ENCODE peak calls at places on chromosomes 5 and 9, in seven cellular contexts. W, E, G, T, J, A and D are unnamed samples.

GRCh38 chr9:83299556-83299955 is 236.6 kb upstream of the RASEF start:
- DNase-seq in W (no peak), E (no peak), G (no peak), T (peak), J (peak), A (no peak), D (no peak)

GRCh38 chr5:54838843-54839242 is 146.6 kb downstream of the ESM1 start:
- DNase-seq in W (no peak), E (no peak), G (no peak), T (no peak), J (no peak), A (no peak), D (no peak)

GRCh38 chr5:91280942-91281269 is 102.2 kb downstream of the ARRDC3 start:
- DNase-seq in W (no peak), E (peak), G (no peak), T (no peak), J (no peak), A (no peak), D (no peak)

GRCh38 chr9:94553029-94553938 is 1.6 kb upstream of the PCAT7 start:
- DNase-seq in W (no peak), E (no peak), G (no peak), T (peak), J (no peak), A (no peak), D (no peak)

GRCh38 chr9:125683486-125683885 is 23.5 kb downstream of the MAPKAP1 start:
- DNase-seq in W (no peak), E (no peak), G (no peak), T (peak), J (peak), A (no peak), D (no peak)

GRCh38 chr9:35906923-35907699 is 1.1 kb downstream of the HRCT1 start:
- DNase-seq in W (no peak), E (no peak), G (no peak), T (peak), J (peak), A (no peak), D (no peak)

GRCh38 chr9:134325096-134325812 is 1.0 kb upstream of the RXRA start:
- DNase-seq in W (no peak), E (no peak), G (peak), T (peak), J (peak), A (no peak), D (no peak)

GRCh38 chr9:121073038-121073437 is 1.7 kb upstream of the CNTRL start:
- DNase-seq in W (no peak), E (no peak), G (no peak), T (peak), J (peak), A (no peak), D (no peak)

GRCh38 chr9:83312543-83312942 is 225.7 kb downstream of the FRMD3 start:
- DNase-seq in W (no peak), E (no peak), G (no peak), T (no peak), J (no peak), A (no peak), D (no peak)

GRCh38 chr5:50667079-50667652 is 729 bp downstream of the PARP8 start:
- DNase-seq in W (peak), E (no peak), G (no peak), T (no peak), J (peak), A (no peak), D (peak)

GRCh38 chr5:76641514-76642120 is 18.4 kb upstream of the F2RL2 start:
- DNase-seq in W (peak), E (peak), G (peak), T (peak), J (peak), A (peak), D (peak)

GRCh38 chr5:65100846-65101678 is 332.3 kb downstream of the CWC27 start:
- DNase-seq in W (peak), E (peak), G (peak), T (peak), J (peak), A (no peak), D (peak)

GRCh38 chr5:150660108-150660831 is 781 bp upstream of the MYOZ3 start:
- DNase-seq in W (no peak), E (no peak), G (no peak), T (no peak), J (no peak), A (no peak), D (no peak)

GRCh38 chr9:114769664-114770063 is 36.2 kb downstream of the TNFSF15 start:
- DNase-seq in W (no peak), E (no peak), G (peak), T (peak), J (peak), A (no peak), D (no peak)

GRCh38 chr5:71873202-71873601 is 154.1 kb downstream of the CARTPT start:
- DNase-seq in W (no peak), E (no peak), G (no peak), T (no peak), J (no peak), A (no peak), D (no peak)

GRCh38 chr9:27118916-27119315 is 9.9 kb downstream of the TEK start:
- DNase-seq in W (no peak), E (no peak), G (no peak), T (peak), J (peak), A (no peak), D (no peak)

GRCh38 chr5:67960939-67961338 is 254.6 kb upstream of the PIK3R1 start:
- DNase-seq in W (no peak), E (no peak), G (no peak), T (no peak), J (no peak), A (no peak), D (no peak)

GRCh38 chr5:106376522-106376921 is 1294.2 kb downstream of the EFNA5 start:
- DNase-seq in W (no peak), E (no peak), G (no peak), T (no peak), J (peak), A (no peak), D (no peak)

GRCh38 chr9:93325307-93326035 is 126.0 kb upstream of the FAM120A start:
- DNase-seq in W (no peak), E (no peak), G (no peak), T (no peak), J (no peak), A (no peak), D (no peak)

GRCh38 chr9:2859776-2860379 is 16.0 kb upstream of the PUM3 start:
- DNase-seq in W (peak), E (peak), G (peak), T (peak), J (peak), A (no peak), D (peak)

GRCh38 chr5:82523633-82524032 is 245.5 kb upstream of the RPS23 start:
- DNase-seq in W (no peak), E (no peak), G (no peak), T (no peak), J (no peak), A (no peak), D (no peak)

GRCh38 chr9:127166651-127167524 is 44.5 kb upstream of the ANGPTL2 start:
- DNase-seq in W (no peak), E (peak), G (peak), T (peak), J (peak), A (peak), D (peak)

GRCh38 chr5:98839469-98840383 is 66.3 kb downstream of the RGMB start:
- DNase-seq in W (no peak), E (no peak), G (no peak), T (peak), J (peak), A (no peak), D (no peak)

GRCh38 chr5:132294728-132295504 is 722 bp downstream of the SLC22A4 start:
- DNase-seq in W (no peak), E (peak), G (peak), T (peak), J (peak), A (no peak), D (peak)

GRCh38 chr5:98796197-98796972 is 22.9 kb downstream of the RGMB start:
- DNase-seq in W (peak), E (no peak), G (peak), T (peak), J (peak), A (no peak), D (peak)

GRCh38 chr5:16600949-16601348 is 15.8 kb downstream of the RETREG1 start:
- DNase-seq in W (no peak), E (no peak), G (no peak), T (no peak), J (no peak), A (no peak), D (no peak)

GRCh38 chr5:116273458-116274242 is 188.8 kb downstream of the COMMD10 start:
- DNase-seq in W (no peak), E (no peak), G (no peak), T (peak), J (peak), A (peak), D (no peak)

GRCh38 chr5:107997338-107997979 is 326.7 kb upstream of the EFNA5 start:
- DNase-seq in W (no peak), E (no peak), G (no peak), T (peak), J (peak), A (no peak), D (no peak)

GRCh38 chr5:174141398-174141797 is 95.9 kb downstream of the NSG2 start:
- DNase-seq in W (no peak), E (no peak), G (no peak), T (no peak), J (no peak), A (no peak), D (no peak)

GRCh38 chr5:14445581-14446290 is 135.9 kb upstream of the OTULINL start:
- DNase-seq in W (no peak), E (no peak), G (no peak), T (no peak), J (peak), A (no peak), D (no peak)

GRCh38 chr5:95872333-95873268 is 50.1 kb upstream of the GLRX start:
- DNase-seq in W (no peak), E (no peak), G (no peak), T (no peak), J (no peak), A (no peak), D (no peak)

GRCh38 chr5:80184235-80185023 is 71.4 kb downstream of the SERINC5 start:
- DNase-seq in W (no peak), E (no peak), G (no peak), T (peak), J (no peak), A (no peak), D (no peak)

GRCh38 chr9:115204827-115205506 is 87.0 kb upstream of the TNC start:
- DNase-seq in W (no peak), E (no peak), G (no peak), T (peak), J (peak), A (no peak), D (no peak)

GRCh38 chr5:149487672-149488071 is 63.6 kb downstream of the CSNK1A1 start:
- DNase-seq in W (peak), E (no peak), G (no peak), T (no peak), J (peak), A (no peak), D (no peak)

GRCh38 chr9:80899208-80899607 is 790.1 kb downstream of the TLE1 start:
- DNase-seq in W (no peak), E (no peak), G (no peak), T (peak), J (peak), A (no peak), D (no peak)

GRCh38 chr5:173847102-173847501 is 41.0 kb upstream of the CPEB4 start:
- DNase-seq in W (no peak), E (no peak), G (no peak), T (no peak), J (no peak), A (no peak), D (no peak)

GRCh38 chr5:61965074-61965473 is 340.9 kb upstream of the KIF2A start:
- DNase-seq in W (no peak), E (no peak), G (no peak), T (no peak), J (peak), A (no peak), D (no peak)

GRCh38 chr5:72508241-72509170 is 1.3 kb upstream of the ZNF366 start:
- DNase-seq in W (no peak), E (no peak), G (no peak), T (no peak), J (no peak), A (peak), D (no peak)

GRCh38 chr9:134059188-134059641 is 8.6 kb downstream of the BRD3 start:
- DNase-seq in W (peak), E (no peak), G (no peak), T (no peak), J (no peak), A (no peak), D (no peak)

GRCh38 chr5:4345850-4346249 is 750.2 kb downstream of the IRX1 start:
- DNase-seq in W (no peak), E (no peak), G (no peak), T (no peak), J (no peak), A (no peak), D (no peak)
- TF ChIP-seq EZH2 in W (no peak), E (no peak), G (no peak), T (no peak), J (no peak), A (no peak), D (no peak)

DNA sequence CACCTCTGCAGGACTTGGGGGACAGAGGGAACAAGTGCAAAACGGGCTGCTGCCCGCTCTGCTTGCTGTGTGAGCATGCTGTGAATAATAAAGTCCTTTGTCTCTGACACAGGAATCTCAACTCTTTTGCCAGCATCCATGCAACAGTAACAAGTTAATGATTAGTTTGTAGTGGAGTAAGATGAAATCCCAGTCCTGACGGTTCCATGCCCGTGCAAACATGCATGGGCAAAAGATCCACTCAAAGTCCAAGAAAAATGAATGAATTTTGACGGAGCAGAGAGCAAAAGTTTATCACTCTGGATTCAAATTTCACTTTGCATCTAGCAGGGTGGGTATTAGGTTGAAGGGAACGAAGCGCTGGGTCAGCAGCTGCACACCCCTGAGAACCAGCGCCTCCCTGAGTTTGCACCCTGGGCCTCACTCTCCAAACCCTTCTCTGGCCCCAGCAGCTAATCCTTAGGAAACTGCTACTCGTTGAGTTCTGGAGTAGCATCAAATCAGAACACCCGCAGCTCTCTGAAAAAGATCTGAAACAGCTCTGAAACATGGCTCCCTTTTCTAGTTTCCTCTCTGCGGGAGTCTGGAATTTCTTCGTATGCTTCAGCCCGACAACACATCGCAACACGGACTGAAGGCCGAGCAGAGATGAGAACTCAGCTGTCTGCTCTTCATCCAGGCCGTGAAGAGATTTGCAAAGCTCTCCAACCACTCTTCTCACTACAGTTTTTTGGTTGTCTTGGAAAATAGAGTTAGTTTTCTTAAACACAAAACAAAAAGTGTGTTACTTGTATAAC is 45.6 kb upstream of the RUFY1 start:
- DNase-seq in W (no peak), E (no peak), G (no peak), T (no peak), J (no peak), A (no peak), D (no peak)
- H3K9ac ChIP-seq in W (no peak), E (no peak), G (no peak), T (no peak), J (no peak), A (no peak), D (no peak)

GRCh38 chr9:130988400-130988747 is 20.6 kb upstream of the LAMC3 start:
- DNase-seq in W (no peak), E (no peak), G (no peak), T (no peak), J (no peak), A (no peak), D (no peak)

GRCh38 chr9:130986311-130986940 is 22.5 kb upstream of the LAMC3 start:
- DNase-seq in W (no peak), E (no peak), G (no peak), T (no peak), J (no peak), A (no peak), D (no peak)

GRCh38 chr9:130987738-130988399 is 21.1 kb upstream of the LAMC3 start:
- DNase-seq in W (no peak), E (no peak), G (no peak), T (no peak), J (no peak), A (no peak), D (no peak)

GRCh38 chr9:130985606-130986162 is 23.3 kb upstream of the LAMC3 start:
- DNase-seq in W (no peak), E (no peak), G (no peak), T (no peak), J (no peak), A (no peak), D (no peak)

GRCh38 chr9:130987054-130987453 is 21.9 kb upstream of the LAMC3 start:
- DNase-seq in W (no peak), E (no peak), G (no peak), T (no peak), J (no peak), A (no peak), D (no peak)
- TF ChIP-seq CTCF in W (no peak), E (no peak), G (no peak), T (no peak), J (no peak), A (no peak), D (no peak)

DNA sequence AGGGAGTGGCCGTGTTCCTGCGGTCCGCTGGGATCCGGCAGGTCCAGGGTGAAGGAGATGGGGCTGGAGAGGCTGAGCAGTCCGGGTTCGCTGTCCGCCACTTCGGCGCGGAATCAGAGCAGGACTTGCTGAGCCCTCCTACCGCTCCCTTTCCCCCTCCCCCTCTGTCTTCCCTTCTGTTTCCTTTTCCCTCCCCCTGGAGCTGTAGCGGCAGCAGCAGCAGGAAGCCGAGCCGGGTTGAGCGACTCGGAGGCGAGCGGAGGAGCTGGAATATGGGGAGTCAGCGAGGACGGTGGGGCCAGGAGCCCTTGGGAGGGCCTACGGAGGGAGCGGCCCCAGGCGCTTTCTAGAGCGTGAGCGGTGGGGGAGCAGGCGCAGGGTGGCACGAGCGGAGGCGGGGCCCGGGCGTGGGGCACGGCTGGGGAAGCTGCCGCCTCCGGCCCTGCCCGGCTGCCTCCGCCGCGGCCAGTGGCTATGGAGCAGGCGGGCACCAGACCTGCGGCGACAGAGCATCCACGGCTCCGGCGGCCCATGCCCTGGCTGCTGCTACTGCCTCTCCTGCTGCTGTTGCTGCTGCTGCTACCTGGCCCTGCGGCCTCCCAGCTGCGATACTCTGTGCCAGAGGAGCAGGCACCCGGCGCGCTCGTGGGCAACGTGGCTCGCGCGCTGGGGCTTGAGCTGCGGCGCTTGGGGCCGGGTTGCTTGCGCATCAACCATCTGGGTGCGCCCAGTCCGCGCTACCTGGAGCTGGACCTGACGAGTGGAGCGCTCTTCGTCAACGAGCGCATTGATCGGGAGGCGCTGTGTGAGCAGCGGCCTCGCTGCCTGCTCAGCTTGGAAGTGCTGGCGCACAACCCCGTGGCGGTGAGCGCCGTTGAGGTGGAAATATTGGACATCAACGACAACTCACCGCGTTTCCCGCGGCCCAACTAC is at the start of gene PCDHAC2:
- DNase-seq in W (peak), E (peak), G (no peak), T (peak), J (peak), A (no peak), D (no peak)
- TF ChIP-seq EZH2 in W (peak), E (no peak), G (no peak), T (no peak), J (no peak), A (no peak), D (no peak)

GRCh38 chr5:161541-162110 is 29.7 kb upstream of the LRRC14B start:
- DNase-seq in W (no peak), E (no peak), G (no peak), T (no peak), J (no peak), A (no peak), D (no peak)
- H3K9ac ChIP-seq in W (no peak), E (no peak), G (no peak), T (no peak), J (no peak), A (no peak), D (no peak)

DNA sequence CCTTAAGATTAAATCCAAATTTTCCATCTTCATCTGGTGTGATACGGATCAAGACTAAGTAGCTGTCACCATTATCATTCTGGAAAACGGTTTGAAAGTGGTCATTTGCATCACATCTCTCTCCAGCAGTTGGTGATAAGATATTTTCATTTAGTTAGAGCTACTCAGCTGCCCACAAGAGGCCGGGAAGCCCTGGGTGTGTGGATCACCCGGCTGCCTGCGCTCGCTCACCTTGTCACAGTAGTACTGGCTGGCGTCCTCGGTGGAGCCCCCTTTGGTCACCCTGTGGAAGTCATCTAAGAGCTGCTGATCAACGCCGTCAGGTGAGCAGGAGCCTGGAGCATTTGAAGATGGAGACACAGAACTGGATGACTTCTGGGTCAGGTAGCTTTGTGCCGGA is 88.1 kb downstream of the PTPN3 start:
- DNase-seq in W (peak), E (no peak), G (no peak), T (no peak), J (no peak), A (no peak), D (no peak)
- TF ChIP-seq CTCF in W (peak), E (peak), G (no peak), T (peak), J (no peak), A (peak), D (peak)